ENCODE peak calls at places on chromosomes 12 and 14, in four cellular contexts. Z, M, O and X are unnamed samples.

GRCh38 chr14:77882631-77883030 is 82.7 kb downstream of the ADCK1 start:
- DNase-seq in M (no peak), O (no peak), Z (no peak), X (no peak)

GRCh38 chr14:95697764-95698163 is 11.5 kb downstream of the TCL1B start:
- DNase-seq in Z (no peak), M (no peak), O (no peak), X (no peak)

GRCh38 chr12:30701056-30701455 is 5.4 kb upstream of the IPO8 start:
- DNase-seq in M (no peak), Z (no peak), O (no peak), X (no peak)

GRCh38 chr14:35189422-35189821 is 67.1 kb downstream of the PRORP start:
- DNase-seq in M (no peak), Z (peak; percentile 76), O (no peak), X (no peak)

GRCh38 chr12:25734529-25735180 is 181.6 kb upstream of the LMNTD1 start:
- DNase-seq in Z (no peak), O (no peak), M (no peak), X (no peak)

GRCh38 chr14:32525591-32525990 is 196.5 kb downstream of the AKAP6 start:
- DNase-seq in O (no peak), M (no peak), Z (no peak), X (no peak)

GRCh38 chr14:100747021-100747586 is 20.4 kb downstream of the DLK1 start:
- DNase-seq in Z (peak; percentile 55), O (no peak), M (no peak), X (no peak)

GRCh38 chr12:107079172-107080011 is 14.0 kb downstream of the CRY1 start:
- DNase-seq in Z (peak; percentile 24), M (peak; percentile 21), O (no peak), X (peak; percentile 21)

GRCh38 chr12:106309671-106310313 is 7.3 kb downstream of the TCP11L2 start:
- DNase-seq in M (no peak), O (no peak), Z (no peak), X (no peak)

GRCh38 chr14:30725763-30726162 is 103.6 kb downstream of the SCFD1 start:
- DNase-seq in Z (no peak), M (no peak), O (no peak), X (no peak)

GRCh38 chr12:125492354-125493270 is 427.4 kb downstream of the AACS start:
- DNase-seq in Z (no peak), O (no peak), M (no peak), X (no peak)

GRCh38 chr12:67068773-67069450 is 200.2 kb upstream of the CAND1 start:
- DNase-seq in O (peak; percentile 63), M (peak; percentile 5), Z (peak; percentile 3), X (peak; percentile 52)
- TF ChIP-seq ELF4 in O (no peak), M (no peak), Z (no peak), X (no peak)

GRCh38 chr14:60311417-60311816 is 62.4 kb downstream of the PPM1A start:
- DNase-seq in M (no peak), Z (no peak), O (no peak), X (no peak)

GRCh38 chr14:60317609-60318008 is 68.6 kb downstream of the PPM1A start:
- DNase-seq in Z (no peak), O (no peak), M (no peak), X (no peak)

GRCh38 chr14:60315591-60315990 is 66.6 kb downstream of the PPM1A start:
- DNase-seq in Z (no peak), O (no peak), M (no peak), X (no peak)

GRCh38 chr14:60313093-60313492 is 64.1 kb downstream of the PPM1A start:
- DNase-seq in Z (no peak), O (no peak), M (peak; percentile 16), X (no peak)

GRCh38 chr14:60315181-60315580 is 66.2 kb downstream of the PPM1A start:
- DNase-seq in Z (no peak), O (no peak), M (no peak), X (no peak)
- TF ChIP-seq ELF4 in Z (no peak), O (no peak), M (no peak), X (no peak)

GRCh38 chr12:122326597-122326996 is 60.3 kb upstream of the VPS33A start:
- DNase-seq in M (no peak), Z (no peak), O (no peak), X (no peak)
- TF ChIP-seq ELF4 in M (no peak), Z (no peak), O (no peak), X (no peak)

DNA sequence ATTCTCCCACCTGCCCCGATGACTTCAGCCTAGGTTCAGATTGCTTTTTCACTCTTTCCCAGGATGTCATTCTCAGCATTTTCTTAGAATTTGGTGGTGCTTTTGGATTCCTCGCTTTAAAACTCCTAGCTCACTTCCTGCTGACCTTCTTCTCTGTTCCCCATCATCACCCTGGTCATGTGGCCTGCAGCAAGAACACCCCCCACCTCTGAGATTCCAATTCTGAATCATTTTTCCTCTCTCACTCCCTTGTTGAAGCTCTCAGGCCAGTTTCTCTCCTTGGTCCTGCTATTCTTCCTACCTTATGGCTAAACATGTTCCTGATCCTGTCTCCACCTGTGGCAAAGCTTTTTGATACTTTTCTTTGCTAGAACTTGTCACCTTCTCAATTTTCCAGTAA is 233.5 kb downstream of the MON2 start:
- DNase-seq in Z (no peak), O (no peak), M (no peak), X (no peak)
- TF ChIP-seq ELF4 in Z (no peak), O (no peak), M (no peak), X (no peak)

GRCh38 chr12:64566122-64566521 is 44.2 kb upstream of the RASSF3 start:
- DNase-seq in M (no peak), O (no peak), Z (no peak), X (no peak)

GRCh38 chr12:64568313-64568712 is 42.0 kb upstream of the RASSF3 start:
- DNase-seq in Z (no peak), O (no peak), M (peak; percentile 28), X (no peak)

GRCh38 chr12:64567570-64567969 is 42.7 kb upstream of the RASSF3 start:
- DNase-seq in M (no peak), Z (no peak), O (no peak), X (no peak)

GRCh38 chr12:64569923-64570595 is 40.2 kb upstream of the RASSF3 start:
- DNase-seq in O (no peak), Z (no peak), M (no peak), X (no peak)

GRCh38 chr12:64566882-64567517 is 43.3 kb upstream of the RASSF3 start:
- DNase-seq in Z (no peak), O (no peak), M (no peak), X (no peak)
- TF ChIP-seq ELF4 in Z (no peak), O (no peak), M (no peak), X (no peak)

DNA sequence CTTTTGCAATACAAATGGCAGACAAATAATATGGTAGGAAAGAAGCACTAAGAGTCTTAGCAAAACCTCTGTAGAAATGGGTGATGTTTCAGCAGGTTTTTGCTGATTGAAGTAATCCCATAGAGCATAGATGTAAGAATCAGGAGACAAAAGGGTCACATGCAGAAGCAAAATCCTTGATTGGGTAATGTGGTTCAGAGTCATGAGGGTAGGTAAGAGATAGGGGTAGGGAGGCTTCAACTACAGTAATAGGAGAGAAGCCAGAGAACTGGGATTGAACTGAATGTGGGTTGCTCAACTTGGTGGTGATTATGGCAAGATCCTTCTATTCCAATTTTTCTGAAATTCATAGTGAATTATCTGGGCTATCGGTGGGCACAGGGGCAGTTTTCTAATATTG is 5.0 kb downstream of the PRB3 start:
- DNase-seq in O (no peak), M (no peak), Z (no peak), X (no peak)
- TF ChIP-seq ELF4 in O (no peak), M (no peak), Z (no peak), X (no peak)

GRCh38 chr12:92571169-92571568 is 131.6 kb upstream of the PLEKHG7 start:
- DNase-seq in M (no peak), Z (no peak), O (no peak), X (no peak)

GRCh38 chr12:92571844-92572543 is 130.8 kb upstream of the PLEKHG7 start:
- DNase-seq in Z (no peak), M (no peak), O (no peak), X (no peak)

GRCh38 chr12:92574046-92574783 is 128.6 kb upstream of the PLEKHG7 start:
- DNase-seq in O (peak; percentile 17), M (no peak), Z (peak; percentile 15), X (peak; percentile 21)

GRCh38 chr12:92574911-92575570 is 127.7 kb upstream of the PLEKHG7 start:
- DNase-seq in O (no peak), M (no peak), Z (peak; percentile 9), X (no peak)

DNA sequence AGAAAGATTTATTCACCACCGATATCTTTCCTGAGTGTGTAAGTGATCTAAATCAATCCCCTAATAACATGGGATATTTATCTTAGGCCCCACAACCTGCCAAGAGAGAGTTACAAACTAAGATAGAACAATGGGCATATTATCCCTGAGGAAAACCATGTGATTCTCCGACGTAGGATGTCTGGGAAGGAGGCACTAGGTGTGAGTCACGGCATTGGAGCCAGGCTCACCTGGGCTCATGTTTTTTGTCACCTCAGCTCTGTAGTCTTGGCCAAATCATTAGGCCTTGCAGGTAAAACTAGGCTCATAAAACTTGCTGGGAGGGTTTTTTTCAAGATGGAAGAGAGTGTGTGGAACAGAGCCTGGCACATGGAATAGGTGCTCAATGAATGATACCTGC is 129.7 kb upstream of the PLEKHG7 start:
- DNase-seq in Z (no peak), M (no peak), O (no peak), X (no peak)
- TF ChIP-seq ELF4 in Z (no peak), M (no peak), O (no peak), X (no peak)

DNA sequence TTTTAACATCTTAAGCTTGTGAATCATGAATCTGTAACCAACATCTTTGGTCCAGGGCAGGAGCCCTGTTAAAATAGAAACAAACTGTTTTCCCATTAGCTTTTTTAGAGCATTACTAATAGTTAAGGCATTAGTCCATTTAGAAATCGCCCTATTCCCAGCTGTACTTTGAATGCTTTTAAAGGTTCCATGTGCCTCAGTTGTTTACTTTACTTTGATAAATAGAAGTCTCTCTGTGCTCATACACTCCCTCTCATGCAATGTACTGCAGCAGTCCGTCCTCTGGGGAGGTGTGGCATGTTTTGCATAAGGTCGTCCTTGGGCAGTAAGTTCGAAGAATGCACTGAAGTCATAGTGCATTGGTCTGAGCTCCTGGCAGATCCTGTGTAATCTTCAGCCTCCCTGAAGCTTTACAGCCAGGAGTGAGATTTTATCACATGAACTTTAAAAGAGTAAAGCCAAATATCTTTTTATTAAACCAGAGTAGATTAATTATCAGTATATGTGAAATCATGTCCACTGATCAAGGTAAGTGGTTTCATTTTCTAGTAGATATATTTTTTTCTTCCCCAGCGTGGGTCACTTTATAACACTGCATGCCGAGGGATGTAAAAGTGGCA is 134.7 kb downstream of the FGD4 start:
- DNase-seq in O (no peak), Z (peak; percentile 94), M (no peak), X (peak; percentile 58)
- TF ChIP-seq ELF4 in O (no peak), Z (no peak), M (no peak), X (no peak)